ENCODE peak calls at places on chromosomes 13 and 19, in five cellular contexts. P, N, Q, W and J are unnamed samples.

GRCh38 chr19:15412832-15413231 is 6.0 kb downstream of the AKAP8L start:
- DNase-seq in Q (no peak), N (no peak), P (no peak), W (no peak), J (no peak)

GRCh38 chr13:74132768-74133656 is 1.2 kb downstream of the KLF12 start:
- DNase-seq in Q (no peak), W (peak; percentile 49), N (peak; percentile 81), P (peak; percentile 78), J (peak; percentile 36)

GRCh38 chr19:51370230-51370629 is 1.4 kb upstream of the CLDND2 start:
- DNase-seq in P (no peak), Q (no peak), W (no peak), N (peak; percentile 52), J (no peak)

GRCh38 chr13:100156786-100157185 is 67.9 kb downstream of the PCCA start:
- DNase-seq in W (no peak), Q (no peak), N (no peak), P (no peak), J (no peak)

GRCh38 chr19:5572556-5573286 is 5.0 kb upstream of the TINCR start:
- DNase-seq in N (no peak), Q (no peak), W (no peak), P (no peak), J (peak; percentile 68)

GRCh38 chr19:1929051-1929742 is 11.8 kb upstream of the CSNK1G2 start:
- DNase-seq in W (peak; percentile 76), P (peak; percentile 93), Q (no peak), N (peak; percentile 95), J (peak; percentile 88)

GRCh38 chr13:43663474-43664090 is 123.2 kb downstream of the ENOX1 start:
- DNase-seq in N (no peak), Q (no peak), W (no peak), P (no peak), J (no peak)

GRCh38 chr13:97659602-97660001 is 225.6 kb downstream of the RAP2A start:
- DNase-seq in P (no peak), W (peak; percentile 11), Q (no peak), N (no peak), J (peak; percentile 5)

GRCh38 chr19:55491546-55492360 is 3.5 kb downstream of the SSC5D start:
- DNase-seq in N (no peak), Q (no peak), W (no peak), P (no peak), J (no peak)

GRCh38 chr13:77509221-77509620 is 26.3 kb upstream of the SCEL start:
- DNase-seq in Q (no peak), N (no peak), P (no peak), W (no peak), J (no peak)

GRCh38 chr19:4061178-4061682 is 5.5 kb downstream of the ZBTB7A start:
- DNase-seq in Q (no peak), P (peak; percentile 95), N (peak; percentile 77), W (peak; percentile 69), J (peak; percentile 96)

GRCh38 chr13:21149568-21149967 is 26.8 kb downstream of the SKA3 start:
- DNase-seq in P (no peak), Q (no peak), N (no peak), W (no peak), J (no peak)

GRCh38 chr19:35843676-35844481 is 8.4 kb downstream of the NPHS1 start:
- DNase-seq in W (no peak), Q (no peak), P (no peak), N (no peak), J (peak; percentile 64)

GRCh38 chr13:42876810-42877550 is 95.6 kb downstream of the FAM216B start:
- DNase-seq in W (no peak), N (no peak), P (no peak), Q (no peak), J (no peak)

GRCh38 chr19:37077615-37077928 is 661 bp upstream of the ZNF420 start:
- DNase-seq in P (no peak), Q (no peak), N (no peak), W (no peak), J (no peak)

GRCh38 chr13:39952244-39953233 is 297.1 kb downstream of the COG6 start:
- DNase-seq in W (peak; percentile 25), Q (no peak), P (no peak), N (no peak), J (no peak)

GRCh38 chr19:11052391-11052790 is 36.9 kb upstream of the LDLR start:
- DNase-seq in W (no peak), N (no peak), P (no peak), Q (no peak), J (no peak)

GRCh38 chr19:4452230-4452990 is 5.2 kb downstream of the UBXN6 start:
- DNase-seq in W (no peak), P (no peak), N (no peak), Q (no peak), J (no peak)

GRCh38 chr19:8517551-8518442 is 3.8 kb upstream of the ZNF414 start:
- DNase-seq in Q (no peak), W (no peak), P (no peak), N (peak; percentile 32), J (no peak)

GRCh38 chr13:73220966-73221720 is 162.3 kb downstream of the KLF5 start:
- DNase-seq in W (no peak), Q (no peak), P (no peak), N (no peak), J (peak; percentile 31)

GRCh38 chr13:112839347-112840105 is 129.5 kb upstream of the MCF2L start:
- DNase-seq in Q (no peak), P (peak; percentile 63), W (no peak), N (peak; percentile 42), J (no peak)

GRCh38 chr19:32876919-32877285 is 7.3 kb upstream of the SLC7A9 start:
- DNase-seq in P (no peak), N (no peak), Q (no peak), W (no peak), J (peak; percentile 20)

GRCh38 chr13:44868397-44868796 is 120.9 kb downstream of the NUFIP1 start:
- DNase-seq in W (no peak), P (no peak), N (no peak), Q (no peak), J (no peak)

GRCh38 chr13:37386276-37386675 is 212.3 kb downstream of the POSTN start:
- DNase-seq in W (no peak), Q (no peak), P (no peak), N (no peak), J (no peak)

GRCh38 chr19:40411125-40411842 is 1.9 kb downstream of the PRX start:
- DNase-seq in Q (no peak), W (peak; percentile 64), N (no peak), P (no peak), J (no peak)

DNA sequence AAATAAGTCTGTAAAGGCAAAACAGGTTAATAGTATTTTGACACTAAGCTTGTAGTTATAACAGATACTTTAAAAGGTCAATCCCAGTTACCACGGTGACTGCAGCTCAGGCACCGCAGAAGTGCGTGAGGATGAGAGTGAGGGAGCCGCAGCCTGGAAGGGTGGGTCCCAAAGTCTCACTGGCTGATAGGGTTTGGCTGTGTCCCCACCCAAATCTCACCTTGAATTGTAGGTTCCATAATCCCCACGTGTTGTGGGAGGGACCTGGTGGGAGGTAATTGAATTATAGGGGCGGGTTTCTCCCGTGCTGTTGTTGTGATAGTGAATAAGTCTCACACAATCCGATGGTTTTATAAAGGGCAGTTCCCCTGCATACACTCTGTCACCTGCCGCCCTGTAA is 40.0 kb upstream of the GAS6 start:
- DNase-seq in P (no peak), Q (no peak), W (no peak), N (no peak), J (no peak)
- H3K4me1 ChIP-seq in P (no peaks in the 10 kb centered on the region), Q (no peaks in the 10 kb centered on the region), W (no peaks in the 10 kb centered on the region), N (peaks cover 4% of the 10 kb centered on the region), J (peaks cover 6% of the 10 kb centered on the region)

DNA sequence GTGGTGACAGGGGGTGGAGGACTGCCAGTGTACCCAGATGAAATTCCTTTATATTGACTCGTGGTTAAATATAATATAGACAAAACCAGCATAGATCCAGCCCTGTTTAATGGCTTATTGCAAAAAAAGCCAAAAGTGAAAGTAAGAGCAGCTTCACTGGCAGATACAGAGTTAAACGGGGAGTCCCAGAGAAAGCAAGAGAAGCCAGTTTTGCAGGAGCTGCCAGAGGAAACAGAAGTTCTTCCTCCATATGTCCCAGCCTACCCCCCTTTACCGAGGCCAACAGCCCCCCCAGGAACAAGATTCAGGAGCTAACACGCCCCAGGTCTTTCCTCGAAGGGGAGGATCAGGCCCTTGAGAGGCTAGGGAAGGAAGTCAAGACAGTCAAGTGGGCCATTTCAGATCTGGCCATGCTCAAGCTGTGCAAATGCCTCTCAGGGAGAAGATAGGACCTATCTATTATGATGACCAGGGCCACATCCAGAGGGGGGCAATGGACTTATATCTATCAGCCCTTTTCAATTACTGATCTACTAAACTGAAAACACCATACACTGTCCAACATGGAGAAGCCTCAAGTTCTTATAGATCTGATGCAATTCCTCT is 47.2 kb upstream of the ZNF737 start:
- DNase-seq in Q (no peak), W (no peak), N (no peak), P (no peak), J (no peak)
- H3K4me3 ChIP-seq in Q (peak overlapping the region; percentile 29), W (peak overlapping the region; percentile 12), N (no peak overlapping the region), P (peak overlapping the region; percentile 57), J (no peak overlapping the region)

DNA sequence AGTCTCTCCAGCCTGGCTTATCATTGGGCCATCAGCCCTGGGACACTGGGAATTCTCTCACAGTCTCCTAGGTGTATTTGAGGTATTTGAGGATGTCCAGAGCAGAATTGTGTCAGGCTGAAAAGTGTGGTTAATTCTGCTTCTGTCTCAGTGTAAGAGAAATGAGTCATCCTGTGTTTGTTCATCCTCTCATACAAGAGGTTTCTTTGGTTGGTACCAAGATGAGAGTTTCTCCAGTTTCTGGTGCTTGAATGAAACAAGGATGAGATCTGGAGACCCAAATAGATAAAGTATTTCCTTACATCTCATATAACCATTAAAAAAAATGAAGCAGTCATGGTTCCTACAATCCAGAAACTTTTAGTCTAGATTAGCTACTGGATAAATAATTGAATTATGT is 7.7 kb downstream of the ZNF253 start:
- DNase-seq in P (no peak), Q (no peak), N (no peak), W (no peak), J (no peak)
- H3K9me3 ChIP-seq in P (peaks cover 2% of the 10 kb centered on the region), Q (peaks cover 20% of the 10 kb centered on the region), N (peaks cover 47% of the 10 kb centered on the region), W (no peaks in the 10 kb centered on the region), J (peaks cover 84% of the 10 kb centered on the region)

GRCh38 chr13:27372896-27373295 is 51.5 kb upstream of the GTF3A start:
- DNase-seq in Q (no peak), P (no peak), N (no peak), W (no peak), J (peak; percentile 72)

GRCh38 chr13:27371932-27372331 is 52.5 kb upstream of the GTF3A start:
- DNase-seq in W (no peak), P (no peak), N (no peak), Q (no peak), J (no peak)

GRCh38 chr13:27375686-27376326 is 48.6 kb upstream of the GTF3A start:
- DNase-seq in N (peak; percentile 73), Q (no peak), W (peak; percentile 38), P (peak; percentile 81), J (no peak)

GRCh38 chr13:27374650-27375049 is 49.8 kb upstream of the GTF3A start:
- DNase-seq in P (peak; percentile 77), N (peak; percentile 90), Q (no peak), W (peak; percentile 57), J (peak; percentile 62)

GRCh38 chr13:27374126-27374613 is 50.2 kb upstream of the GTF3A start:
- DNase-seq in W (no peak), Q (no peak), N (no peak), P (no peak), J (no peak)
- H3K4me1 ChIP-seq in W (no peaks in the 10 kb centered on the region), Q (peaks cover 5% of the 10 kb centered on the region), N (peaks cover 7% of the 10 kb centered on the region), P (no peaks in the 10 kb centered on the region), J (peaks cover 6% of the 10 kb centered on the region)

GRCh38 chr19:861756-862528 is 2.5 kb downstream of the CFD start:
- DNase-seq in Q (no peak), N (peak; percentile 90), P (no peak), W (no peak), J (peak; percentile 75)
- H3K4me3 ChIP-seq in Q (no peak overlapping the region), N (no peak overlapping the region), P (no peak overlapping the region), W (no peak overlapping the region), J (no peak overlapping the region)